ENCODE peak calls at places on chromosomes 6 and 20, in six cellular contexts. One of them, this sample, is unnamed.

GRCh38 chr6:105786449-105786848 is 299.7 kb upstream of the PRDM1 start:
- DNase-seq in NCI-H2171: no peak
- DNase-seq in HTR-8/SVneo: no peak
- DNase-seq in neural progenitor cell: no peak
- DNase-seq in HAP-1: no peak
- DNase-seq in NCI-H460: no peak
- DNase-seq in this sample: no peak

GRCh38 chr6:84065718-84066290 is 32.2 kb downstream of the MRAP2 start:
- DNase-seq in NCI-H2171: peak
- DNase-seq in HTR-8/SVneo: no peak
- DNase-seq in neural progenitor cell: no peak
- DNase-seq in HAP-1: no peak
- DNase-seq in NCI-H460: no peak
- DNase-seq in this sample: no peak

GRCh38 chr20:32623667-32624157 is 38.6 kb upstream of the NOL4L start:
- DNase-seq in NCI-H2171: no peak
- DNase-seq in HTR-8/SVneo: no peak
- DNase-seq in neural progenitor cell: no peak
- DNase-seq in HAP-1: no peak
- DNase-seq in NCI-H460: no peak
- DNase-seq in this sample: peak

GRCh38 chr6:162644153-162644552 is 83.4 kb downstream of the PRKN start:
- DNase-seq in NCI-H2171: no peak
- DNase-seq in HTR-8/SVneo: no peak
- DNase-seq in neural progenitor cell: no peak
- DNase-seq in HAP-1: no peak
- DNase-seq in NCI-H460: no peak
- DNase-seq in this sample: no peak

GRCh38 chr6:89414215-89414614 is 2.1 kb upstream of the RRAGD start:
- DNase-seq in NCI-H2171: no peak
- DNase-seq in HTR-8/SVneo: no peak
- DNase-seq in neural progenitor cell: no peak
- DNase-seq in HAP-1: no peak
- DNase-seq in NCI-H460: no peak
- DNase-seq in this sample: no peak

GRCh38 chr6:7540595-7540994 is 876 bp upstream of the DSP start:
- DNase-seq in NCI-H2171: no peak
- DNase-seq in HTR-8/SVneo: peak
- DNase-seq in neural progenitor cell: peak
- DNase-seq in HAP-1: peak
- DNase-seq in NCI-H460: no peak
- DNase-seq in this sample: peak

GRCh38 chr20:54995021-54995420 is 519.6 kb downstream of the DOK5 start:
- DNase-seq in NCI-H2171: no peak
- DNase-seq in HTR-8/SVneo: no peak
- DNase-seq in neural progenitor cell: peak
- DNase-seq in HAP-1: no peak
- DNase-seq in NCI-H460: no peak
- DNase-seq in this sample: peak

GRCh38 chr6:75437451-75438185 is 56.0 kb downstream of the FILIP1 start:
- DNase-seq in NCI-H2171: no peak
- DNase-seq in HTR-8/SVneo: no peak
- DNase-seq in neural progenitor cell: no peak
- DNase-seq in HAP-1: no peak
- DNase-seq in NCI-H460: no peak
- DNase-seq in this sample: no peak

GRCh38 chr6:17281497-17282481 is 628 bp downstream of the RBM24 start:
- DNase-seq in NCI-H2171: no peak
- DNase-seq in HTR-8/SVneo: no peak
- DNase-seq in neural progenitor cell: peak
- DNase-seq in HAP-1: peak
- DNase-seq in NCI-H460: no peak
- DNase-seq in this sample: peak

GRCh38 chr6:37538107-37538506 is 38.4 kb upstream of the CCDC167 start:
- DNase-seq in NCI-H2171: no peak
- DNase-seq in HTR-8/SVneo: peak
- DNase-seq in neural progenitor cell: no peak
- DNase-seq in HAP-1: no peak
- DNase-seq in NCI-H460: peak
- DNase-seq in this sample: peak

GRCh38 chr20:56430957-56431356 is 18.9 kb downstream of the CASS4 start:
- DNase-seq in NCI-H2171: no peak
- DNase-seq in HTR-8/SVneo: no peak
- DNase-seq in neural progenitor cell: no peak
- DNase-seq in HAP-1: no peak
- DNase-seq in NCI-H460: no peak
- DNase-seq in this sample: no peak

GRCh38 chr6:143542915-143543314 is 31.4 kb upstream of the FUCA2 start:
- DNase-seq in NCI-H2171: no peak
- DNase-seq in HTR-8/SVneo: no peak
- DNase-seq in neural progenitor cell: no peak
- DNase-seq in HAP-1: no peak
- DNase-seq in NCI-H460: peak
- DNase-seq in this sample: no peak

GRCh38 chr20:47150403-47151152 is 205.9 kb downstream of the ZMYND8 start:
- DNase-seq in NCI-H2171: peak
- DNase-seq in HTR-8/SVneo: peak
- DNase-seq in neural progenitor cell: peak
- DNase-seq in HAP-1: peak
- DNase-seq in NCI-H460: peak
- DNase-seq in this sample: peak

GRCh38 chr6:124203106-124203811 is 399.6 kb downstream of the NKAIN2 start:
- DNase-seq in NCI-H2171: no peak
- DNase-seq in HTR-8/SVneo: no peak
- DNase-seq in neural progenitor cell: no peak
- DNase-seq in HAP-1: no peak
- DNase-seq in NCI-H460: no peak
- DNase-seq in this sample: no peak

GRCh38 chr6:167479967-167480653 is 155.2 kb downstream of the TTLL2 start:
- DNase-seq in NCI-H2171: no peak
- DNase-seq in HTR-8/SVneo: no peak
- DNase-seq in neural progenitor cell: no peak
- DNase-seq in HAP-1: peak
- DNase-seq in NCI-H460: no peak
- DNase-seq in this sample: no peak

GRCh38 chr6:18584372-18584771 is 197.2 kb downstream of the RNF144B start:
- DNase-seq in NCI-H2171: no peak
- DNase-seq in HTR-8/SVneo: no peak
- DNase-seq in neural progenitor cell: no peak
- DNase-seq in HAP-1: no peak
- DNase-seq in NCI-H460: no peak
- DNase-seq in this sample: no peak

GRCh38 chr6:95593025-95593424 is 15.7 kb downstream of the MANEA start:
- DNase-seq in NCI-H2171: no peak
- DNase-seq in HTR-8/SVneo: no peak
- DNase-seq in neural progenitor cell: no peak
- DNase-seq in HAP-1: no peak
- DNase-seq in NCI-H460: no peak
- DNase-seq in this sample: no peak

GRCh38 chr6:145829950-145830349 is 15.4 kb upstream of the FBXO30 start:
- DNase-seq in NCI-H2171: no peak
- DNase-seq in HTR-8/SVneo: no peak
- DNase-seq in neural progenitor cell: no peak
- DNase-seq in HAP-1: no peak
- DNase-seq in NCI-H460: no peak
- DNase-seq in this sample: no peak

GRCh38 chr6:27837636-27838512 is 74.3 kb downstream of the OR2B2 start:
- DNase-seq in NCI-H2171: peak
- DNase-seq in HTR-8/SVneo: peak
- DNase-seq in neural progenitor cell: peak
- DNase-seq in HAP-1: peak
- DNase-seq in NCI-H460: peak
- DNase-seq in this sample: peak

GRCh38 chr6:87736809-87737540 is 34.9 kb upstream of the AKIRIN2 start:
- DNase-seq in NCI-H2171: no peak
- DNase-seq in HTR-8/SVneo: no peak
- DNase-seq in neural progenitor cell: no peak
- DNase-seq in HAP-1: no peak
- DNase-seq in NCI-H460: no peak
- DNase-seq in this sample: no peak

GRCh38 chr20:54173653-54174451 is at the start of gene CYP24A1:
- DNase-seq in NCI-H2171: peak
- DNase-seq in HTR-8/SVneo: peak
- DNase-seq in neural progenitor cell: peak
- DNase-seq in HAP-1: no peak
- DNase-seq in NCI-H460: no peak
- DNase-seq in this sample: peak

This sample was measured in H9.